ENCODE peak calls at places on chromosomes 7 and 10, in five cellular contexts. A is WTC11, E is A549, G is HCT116, C is HepG2. R is an unnamed sample.

GRCh38 chr7:156747718-156748117 is 107.1 kb downstream of the RNF32 start:
- DNase-seq in A (no peak), C (peak), E (no peak), G (no peak), R (no peak)

GRCh38 chr10:18060217-18060616 is 80.0 kb upstream of the CACNB2 start:
- DNase-seq in E (no peak), G (no peak), A (no peak), C (no peak), R (no peak)

GRCh38 chr10:17247210-17247609 is 19.2 kb downstream of the VIM start:
- DNase-seq in G (no peak), E (no peak), C (no peak), A (no peak), R (peak)

GRCh38 chr10:129971381-129972144 is 7.5 kb upstream of the EBF3 start:
- DNase-seq in E (peak), A (peak), C (peak), G (no peak), R (peak)

GRCh38 chr10:125850766-125851731 is 27.7 kb downstream of the BCCIP start:
- DNase-seq in E (no peak), C (no peak), A (no peak), G (no peak), R (no peak)

GRCh38 chr10:6716521-6716920 is 136.4 kb upstream of the PRKCQ start:
- DNase-seq in C (no peak), G (no peak), A (no peak), E (no peak), R (no peak)

GRCh38 chr10:23354630-23355343 is 10.2 kb upstream of the C10orf67 start:
- DNase-seq in G (no peak), A (no peak), E (no peak), C (no peak), R (no peak)

GRCh38 chr10:3754727-3755439 is 30.1 kb downstream of the KLF6 start:
- DNase-seq in A (no peak), E (peak), G (peak), C (peak), R (peak)

GRCh38 chr7:133853706-133854276 is 273.3 kb upstream of the LRGUK start:
- DNase-seq in G (peak), E (peak), C (peak), A (peak), R (peak)
- TF ChIP-seq MAX in G (no peak), E (no peak), C (no peak), A (peak), R (no peak)

DNA sequence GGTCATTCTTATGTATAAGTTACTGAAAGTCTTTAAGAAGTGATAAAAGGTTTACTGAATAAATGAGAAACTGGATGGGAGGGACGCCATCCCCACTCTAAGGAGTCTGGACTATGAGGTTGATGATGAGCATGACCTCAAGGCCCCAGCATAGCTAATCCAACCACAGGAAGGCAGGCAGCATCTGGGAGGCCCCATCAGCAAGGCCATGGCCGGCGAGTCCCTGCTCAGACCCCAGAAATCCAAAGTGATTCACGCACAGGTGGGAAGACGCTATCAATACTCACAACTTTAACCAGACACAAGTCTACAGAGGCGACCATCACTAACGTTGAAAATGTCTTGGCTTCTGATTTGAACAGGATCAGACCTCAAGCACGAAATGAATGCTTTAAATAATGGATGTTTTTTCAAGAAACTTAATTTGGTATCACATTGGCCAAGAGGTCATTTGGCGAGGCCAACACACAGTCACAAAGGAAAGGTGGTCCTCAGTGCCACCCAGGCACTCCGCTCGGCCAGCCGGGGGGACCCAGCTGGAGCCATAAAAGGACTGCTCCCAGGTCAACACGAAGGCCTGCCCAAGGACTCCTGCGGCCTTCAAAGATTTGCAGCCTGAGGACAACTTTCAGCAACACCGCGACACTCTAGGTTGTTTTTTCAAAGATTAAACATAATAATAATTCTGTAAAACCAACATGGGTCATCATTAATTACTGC is 228.5 kb downstream of the PTPRN2 start:
- DNase-seq in E (no peak), A (no peak), G (no peak), C (no peak), R (no peak)
- TF ChIP-seq MAX in E (no peak), A (no peak), G (no peak), C (no peak), R (no peak)

GRCh38 chr7:18590259-18590658 is 94.7 kb downstream of the HDAC9 start:
- DNase-seq in C (no peak), E (no peak), G (no peak), A (no peak), R (no peak)
- TF ChIP-seq MAX in C (no peak), E (no peak), G (no peak), A (no peak), R (no peak)

DNA sequence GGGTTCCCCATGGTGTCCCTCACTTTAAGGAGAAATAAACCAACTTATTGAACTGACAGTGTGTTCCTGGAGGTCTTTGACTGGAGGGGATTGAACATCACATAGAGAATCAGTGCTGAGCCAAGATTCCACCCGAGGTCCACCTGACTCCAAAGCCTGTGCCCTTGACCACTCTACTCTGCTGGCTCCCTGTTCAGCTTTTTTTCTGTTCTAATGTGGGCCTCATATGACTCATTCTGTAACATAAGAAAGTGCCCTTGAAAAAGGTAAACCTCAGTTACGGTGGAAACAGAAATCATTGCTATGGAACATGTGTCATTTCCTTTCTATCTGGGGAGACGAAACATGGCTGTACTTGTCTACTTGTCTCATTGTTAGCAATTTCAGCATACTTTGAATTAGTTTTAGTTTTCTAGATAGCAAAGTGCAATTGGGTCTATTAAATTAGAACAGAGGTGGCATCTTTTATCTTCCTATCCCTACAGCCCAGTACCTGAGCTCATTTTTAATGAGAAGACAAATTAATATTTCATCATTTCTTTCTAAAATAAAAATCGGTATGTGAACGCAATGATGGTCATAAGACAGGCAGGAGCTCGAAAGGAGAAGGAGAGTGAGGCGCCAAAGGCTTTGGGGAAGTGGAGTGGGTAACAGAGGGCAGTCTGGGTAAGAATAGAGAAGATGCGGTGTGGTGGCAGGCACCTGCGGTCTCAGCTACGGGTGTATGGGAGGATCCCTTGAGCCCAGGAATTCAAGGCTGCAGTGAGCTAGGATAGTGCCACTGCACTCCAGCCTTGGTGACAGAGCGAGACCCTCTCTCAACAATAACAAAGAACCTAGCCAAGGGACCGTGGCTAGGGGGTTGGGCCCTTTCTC is 1.5 kb downstream of the GSDME start:
- DNase-seq in E (no peak), C (peak), A (no peak), G (no peak), R (no peak)
- TF ChIP-seq MAX in E (no peak), C (no peak), A (no peak), G (no peak), R (no peak)

DNA sequence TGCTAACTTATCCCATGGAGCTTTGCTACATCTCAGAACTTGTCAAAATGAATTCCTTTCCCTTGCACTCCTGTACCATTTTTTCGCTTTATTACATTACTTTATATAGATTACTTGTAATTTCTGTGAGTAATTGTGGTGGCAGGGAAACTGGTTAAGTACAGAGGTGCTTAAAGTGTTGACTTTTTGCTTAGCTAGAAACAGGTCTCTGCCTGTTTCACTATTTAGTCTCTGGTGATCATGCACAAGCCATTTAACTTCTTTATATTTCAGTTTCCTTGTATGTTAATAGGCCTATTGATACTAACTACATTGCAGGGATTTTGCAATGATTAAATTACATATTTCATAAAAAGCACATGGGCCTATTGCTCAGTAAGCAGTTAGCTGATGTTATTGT is 233.8 kb downstream of the PRKG1 start:
- DNase-seq in E (no peak), G (no peak), A (no peak), C (no peak), R (no peak)
- TF ChIP-seq MAX in E (no peak), G (no peak), A (no peak), C (no peak), R (no peak)

GRCh38 chr7:84781838-84782237 is 405.0 kb downstream of the SEMA3D start:
- DNase-seq in G (no peak), E (no peak), C (no peak), A (no peak), R (no peak)

GRCh38 chr7:84790873-84791272 is 396.0 kb downstream of the SEMA3D start:
- DNase-seq in E (no peak), G (no peak), C (no peak), A (no peak), R (no peak)

GRCh38 chr7:84784450-84784849 is 402.4 kb downstream of the SEMA3D start:
- DNase-seq in A (no peak), E (no peak), G (no peak), C (no peak), R (no peak)

GRCh38 chr7:84783161-84783803 is 403.6 kb downstream of the SEMA3D start:
- DNase-seq in E (peak), C (no peak), G (no peak), A (no peak), R (no peak)

GRCh38 chr7:84786073-84786472 is 400.8 kb downstream of the SEMA3D start:
- DNase-seq in E (no peak), C (no peak), G (no peak), A (no peak), R (no peak)
- TF ChIP-seq MAX in E (no peak), C (no peak), G (no peak), A (no peak), R (no peak)

GRCh38 chr7:14197280-14197679 is 207.8 kb upstream of the ETV1 start:
- DNase-seq in G (no peak), C (no peak), E (no peak), A (no peak), R (no peak)

GRCh38 chr7:14195079-14195478 is 205.6 kb upstream of the ETV1 start:
- DNase-seq in C (no peak), A (no peak), E (no peak), G (no peak), R (no peak)

GRCh38 chr7:14195896-14196295 is 206.4 kb upstream of the ETV1 start:
- DNase-seq in G (no peak), A (no peak), C (no peak), E (no peak), R (no peak)

GRCh38 chr7:14199336-14199735 is 209.9 kb upstream of the ETV1 start:
- DNase-seq in C (no peak), A (no peak), E (no peak), G (no peak), R (no peak)

GRCh38 chr7:14196555-14196954 is 207.1 kb upstream of the ETV1 start:
- DNase-seq in E (no peak), C (no peak), G (no peak), A (no peak), R (no peak)
- TF ChIP-seq MAX in E (no peak), C (no peak), G (no peak), A (no peak), R (no peak)

GRCh38 chr10:34715511-34716187 is 99.4 kb downstream of the PARD3 start:
- DNase-seq in A (no peak), E (no peak), C (no peak), G (no peak), R (no peak)

GRCh38 chr10:34711500-34711899 is 103.6 kb downstream of the PARD3 start:
- DNase-seq in G (no peak), E (no peak), C (peak), A (no peak), R (no peak)

GRCh38 chr10:34716234-34716633 is 98.9 kb downstream of the PARD3 start:
- DNase-seq in C (no peak), A (no peak), E (no peak), G (no peak), R (no peak)

GRCh38 chr10:34716958-34717357 is 98.1 kb downstream of the PARD3 start:
- DNase-seq in C (no peak), G (no peak), A (no peak), E (no peak), R (no peak)

GRCh38 chr10:34713875-34714274 is 101.2 kb downstream of the PARD3 start:
- DNase-seq in C (peak), A (no peak), G (no peak), E (peak), R (no peak)
- TF ChIP-seq MAX in C (no peak), A (no peak), G (no peak), E (no peak), R (no peak)